ENCODE peak calls at places on chromosomes 3 and 15, in six cellular contexts. N is brain microvascular endothelial cell, W is breast epithelium, F is fibroblast of lung, B is ovary, L is GM23338. T is an unnamed sample.

GRCh38 chr3:64133991-64134390 is 91.3 kb downstream of the PRICKLE2 start:
- DNase-seq in F (no peak), L (no peak), W (no peak), N (no peak), B (no peak), T (no peak)

GRCh38 chr3:195031574-195032003 is 239.4 kb downstream of the XXYLT1 start:
- DNase-seq in F (no peak), W (no peak), N (no peak), L (no peak), B (no peak), T (no peak)

GRCh38 chr15:96345560-96346389 is 15.3 kb downstream of the NR2F2 start:
- DNase-seq in W (no peak), F (peak), B (peak), L (peak), N (peak), T (peak)

GRCh38 chr3:45773714-45774449 is 22.5 kb downstream of the SLC6A20 start:
- DNase-seq in W (no peak), F (no peak), L (no peak), B (no peak), N (no peak), T (no peak)

GRCh38 chr3:184659797-184660301 is 52.0 kb downstream of the MAGEF1 start:
- DNase-seq in L (peak), F (peak), N (no peak), W (no peak), B (no peak), T (no peak)

GRCh38 chr15:34647569-34648334 is 64.3 kb upstream of the GOLGA8B start:
- DNase-seq in L (no peak), W (no peak), N (no peak), B (no peak), F (no peak), T (no peak)

GRCh38 chr3:162586591-162586990 is 1090.0 kb downstream of the OTOL1 start:
- DNase-seq in W (no peak), L (peak), B (no peak), N (peak), F (no peak), T (no peak)

GRCh38 chr3:170829873-170830272 is 40.1 kb downstream of the RPL22L1 start:
- DNase-seq in N (no peak), L (peak), F (no peak), B (no peak), W (no peak), T (no peak)

GRCh38 chr3:49004352-49005297 is 2.6 kb upstream of the WDR6 start:
- DNase-seq in N (no peak), F (no peak), L (no peak), B (peak), W (no peak), T (peak)

GRCh38 chr3:117600112-117600511 is 890.5 kb downstream of the TUSC7 start:
- DNase-seq in W (peak), L (peak), B (no peak), F (no peak), N (no peak), T (no peak)

GRCh38 chr3:168272343-168272984 is 176.7 kb upstream of the GOLIM4 start:
- DNase-seq in B (no peak), W (no peak), F (peak), L (peak), N (peak), T (no peak)

GRCh38 chr3:48220746-48221145 is 2.5 kb upstream of the CAMP start:
- DNase-seq in B (no peak), F (no peak), N (no peak), W (no peak), L (no peak), T (no peak)

GRCh38 chr3:188489639-188490405 is 335.9 kb downstream of the LPP start:
- DNase-seq in W (no peak), N (peak), L (no peak), F (peak), B (no peak), T (no peak)

GRCh38 chr3:127954642-127955041 is 39.6 kb downstream of the KBTBD12 start:
- DNase-seq in W (no peak), F (no peak), B (no peak), N (no peak), L (no peak), T (no peak)

GRCh38 chr15:75727851-75728715 is 15.4 kb upstream of the CSPG4 start:
- DNase-seq in L (peak), B (peak), W (no peak), F (no peak), N (no peak), T (peak)

GRCh38 chr15:47715856-47716445 is 1.4 kb upstream of the SEMA6D start:
- DNase-seq in N (no peak), B (peak), F (no peak), L (no peak), W (no peak), T (no peak)

GRCh38 chr3:128278130-128278529 is 124.8 kb downstream of the EEFSEC start:
- DNase-seq in L (no peak), W (no peak), F (no peak), N (no peak), B (no peak), T (no peak)

GRCh38 chr3:179265092-179265491 is 14.2 kb upstream of the KCNMB3 start:
- DNase-seq in N (no peak), B (no peak), L (no peak), F (no peak), W (no peak), T (no peak)

GRCh38 chr15:40569139-40569953 is at the start of gene RPUSD2:
- DNase-seq in N (peak), W (peak), L (peak), B (peak), F (peak), T (peak)

GRCh38 chr15:100112061-100112420 is 229.7 kb downstream of the ADAMTS17 start:
- DNase-seq in B (no peak), N (no peak), W (no peak), L (no peak), F (no peak), T (peak)
- H3K27ac ChIP-seq in B (no peak), N (no peak), W (peak), L (no peak), F (no peak), T (peak)

GRCh38 chr15:29740692-29741311 is 81.5 kb downstream of the TJP1 start:
- DNase-seq in W (no peak), N (no peak), L (peak), F (no peak), B (no peak), T (no peak)
- TF ChIP-seq CTCF in W (no peak), N (peak), L (peak), F (peak), B (no peak), T (no peak)

DNA sequence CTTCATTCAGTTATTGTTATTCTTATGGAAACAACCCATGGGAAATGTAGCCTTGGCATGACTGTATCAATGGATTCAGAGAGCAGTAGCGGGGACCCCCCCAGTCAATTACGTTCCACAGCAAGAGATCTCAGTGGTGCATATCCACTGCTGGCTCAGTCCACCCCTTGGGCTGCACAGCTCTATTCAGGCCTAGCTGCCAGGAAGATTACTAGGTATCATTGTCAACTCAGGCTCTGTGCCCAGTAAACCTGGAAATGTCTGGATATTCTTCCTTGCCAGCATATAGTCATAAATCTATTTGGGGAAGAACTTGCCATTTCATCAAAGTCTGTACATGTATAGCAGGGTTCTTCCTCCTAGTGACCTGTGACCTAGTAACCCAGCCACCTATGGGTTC is 128.1 kb upstream of the CCDC54 start:
- DNase-seq in N (no peak), W (no peak), L (no peak), F (no peak), B (no peak), T (no peak)
- H3K27ac ChIP-seq in N (no peak), W (no peak), L (no peak), F (no peak), B (no peak), T (no peak)

GRCh38 chr15:38085931-38086562 is 151.6 kb downstream of the TMCO5A start:
- DNase-seq in N (peak), F (peak), L (no peak), B (no peak), W (no peak), T (no peak)

GRCh38 chr15:38090223-38090622 is 155.8 kb downstream of the TMCO5A start:
- DNase-seq in B (no peak), W (no peak), N (no peak), L (no peak), F (no peak), T (no peak)

GRCh38 chr15:38093931-38094330 is 158.7 kb upstream of the SPRED1 start:
- DNase-seq in N (no peak), F (peak), L (no peak), B (no peak), W (no peak), T (no peak)

GRCh38 chr15:38088971-38089370 is 154.5 kb downstream of the TMCO5A start:
- DNase-seq in W (no peak), B (no peak), L (no peak), F (peak), N (no peak), T (no peak)

DNA sequence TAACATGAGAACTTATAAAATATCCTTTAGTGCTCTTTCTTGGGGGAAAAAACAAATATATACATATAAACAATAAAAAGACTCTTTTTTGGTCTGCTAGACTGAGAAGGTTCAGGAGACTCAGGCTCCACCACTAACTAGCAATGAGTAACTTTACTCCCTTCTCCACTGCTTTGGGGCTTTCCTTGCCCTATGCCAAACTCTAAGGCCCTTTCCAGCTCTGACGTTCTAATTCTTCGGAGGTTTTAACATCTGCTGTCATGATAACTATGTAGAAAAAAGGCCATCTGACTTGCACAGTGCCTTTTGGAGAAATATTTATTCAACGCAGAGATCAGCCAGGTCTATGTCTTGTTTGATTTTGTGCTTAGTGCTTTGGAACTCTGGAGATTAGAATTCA is 156.2 kb downstream of the TMCO5A start:
- DNase-seq in L (no peak), N (no peak), F (no peak), B (no peak), W (no peak), T (no peak)
- TF ChIP-seq CTCF in L (no peak), N (no peak), F (no peak), B (no peak), W (no peak), T (no peak)